ENCODE peak calls at places on chromosomes 5 and 9, in six cellular contexts. X is K562, N is AG04450, B is upper lobe of left lung, Z is psoas muscle, Y is uterus. O is an unnamed sample.
A peak's percentile ranks its signal among the peaks of the same experiment; 100 is the strongest.

GRCh38 chr9:5110867-5111681 is 74.4 kb downstream of the INSL6 start:
- DNase-seq in N (no peak), Z (peak; percentile 47), X (no peak), Y (no peak), B (peak; percentile 77), O (no peak)

GRCh38 chr5:74261906-74262305 is 378.6 kb downstream of the ENC1 start:
- DNase-seq in X (no peak), Y (no peak), B (no peak), Z (no peak), N (no peak), O (no peak)

GRCh38 chr5:73303139-73304079 is 130.4 kb downstream of the TMEM174 start:
- DNase-seq in B (peak; percentile 84), X (no peak), N (no peak), Y (no peak), Z (no peak), O (no peak)

GRCh38 chr5:56900858-56901578 is 8.4 kb upstream of the SETD9 start:
- DNase-seq in Y (no peak), Z (no peak), X (peak; percentile 65), N (no peak), B (no peak), O (no peak)

GRCh38 chr5:38666668-38667498 is 110.4 kb upstream of the LIFR start:
- DNase-seq in N (no peak), B (no peak), X (peak; percentile 57), Y (no peak), Z (peak; percentile 74), O (no peak)

GRCh38 chr9:20551835-20552234 is 70.5 kb downstream of the MLLT3 start:
- DNase-seq in Z (no peak), N (no peak), Y (no peak), B (no peak), X (no peak), O (no peak)

GRCh38 chr5:89425062-89425461 is 542.1 kb upstream of the MEF2C start:
- DNase-seq in N (no peak), B (no peak), Y (no peak), X (no peak), Z (no peak), O (no peak)

GRCh38 chr5:44640945-44641456 is 167.7 kb upstream of the MRPS30 start:
- DNase-seq in Y (no peak), B (peak; percentile 22), X (no peak), Z (no peak), N (no peak), O (no peak)

GRCh38 chr5:67149933-67150523 is 46.6 kb downstream of the CD180 start:
- DNase-seq in N (no peak), B (no peak), Y (no peak), X (peak; percentile 9), Z (no peak), O (no peak)

GRCh38 chr5:9059920-9060691 is 485.8 kb downstream of the SEMA5A start:
- DNase-seq in Z (no peak), B (no peak), X (no peak), N (peak; percentile 92), Y (no peak), O (peak; percentile 71)

GRCh38 chr5:88813805-88814584 is 69.0 kb downstream of the MEF2C start:
- DNase-seq in B (no peak), Z (no peak), X (peak; percentile 60), N (no peak), Y (no peak), O (no peak)

GRCh38 chr9:69131682-69132081 is 42.4 kb upstream of the TJP2 start:
- DNase-seq in N (peak; percentile 81), B (no peak), Z (peak; percentile 58), X (no peak), Y (peak; percentile 34), O (peak; percentile 79)

GRCh38 chr9:90167920-90168319 is 474.7 kb downstream of the DIRAS2 start:
- DNase-seq in Z (no peak), N (no peak), X (no peak), Y (no peak), B (no peak), O (no peak)

GRCh38 chr5:148820778-148821395 is 5.5 kb upstream of the ADRB2 start:
- DNase-seq in Y (no peak), N (no peak), Z (no peak), B (no peak), X (peak; percentile 33), O (no peak)

GRCh38 chr5:137310051-137310730 is 188.9 kb downstream of the SPOCK1 start:
- DNase-seq in N (peak; percentile 78), Y (no peak), B (no peak), Z (no peak), X (no peak), O (no peak)

GRCh38 chr5:56543431-56544385 is 271.6 kb upstream of the MAP3K1 start:
- DNase-seq in Y (no peak), B (no peak), Z (no peak), X (no peak), N (peak; percentile 30), O (no peak)

GRCh38 chr9:1100945-1101344 is 50.8 kb downstream of the DMRT2 start:
- DNase-seq in X (peak; percentile 0), B (no peak), Y (peak; percentile 25), Z (peak; percentile 63), N (no peak), O (no peak)

DNA sequence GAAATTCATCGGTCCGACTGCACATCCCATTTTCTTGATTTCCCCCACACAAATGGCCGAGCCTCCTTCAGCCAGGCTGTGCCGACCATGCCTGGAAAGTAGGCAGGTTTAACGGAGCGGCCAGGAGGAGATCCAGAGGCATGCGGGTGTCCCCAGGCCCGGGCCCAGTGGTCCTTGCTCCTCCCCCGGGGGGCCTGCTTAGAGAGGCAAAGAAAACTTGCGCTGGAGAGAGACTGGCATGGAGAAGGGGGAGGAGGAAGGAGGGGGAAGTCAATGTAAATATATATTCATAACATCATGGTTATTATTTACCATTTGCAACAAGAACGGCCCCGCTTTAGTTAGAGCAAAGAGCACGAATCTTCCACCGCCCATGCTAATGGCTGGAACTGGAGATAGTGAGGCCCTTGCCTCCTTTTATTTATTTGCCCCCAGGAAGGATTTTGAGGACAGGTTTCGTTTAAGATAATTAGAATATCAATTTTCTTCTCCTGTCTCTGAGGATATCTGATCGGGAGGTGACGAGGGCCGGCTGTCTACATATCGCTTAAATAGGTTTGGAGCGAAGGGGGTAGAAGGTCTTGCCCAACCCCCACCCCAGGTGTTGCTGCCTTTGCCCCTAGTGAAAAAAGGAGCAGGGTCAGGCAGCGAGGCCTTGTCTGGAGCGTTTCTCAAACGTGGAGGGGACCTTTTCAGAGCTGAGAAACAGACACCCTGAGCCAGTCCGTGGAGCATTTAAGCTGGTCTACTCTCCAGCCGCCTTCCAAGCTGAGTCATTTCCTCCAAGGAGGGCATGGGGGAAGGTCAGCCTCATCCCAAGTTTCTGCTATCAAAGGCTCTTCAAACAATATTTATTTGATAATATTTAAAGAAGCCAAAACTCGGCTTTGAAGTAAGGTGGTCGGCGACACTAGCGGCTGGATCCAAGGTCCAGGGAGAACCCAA is 2.5 kb downstream of the BARHL1 start:
- DNase-seq in Y (no peak), Z (peak; percentile 26), X (no peak), N (no peak), B (no peak), O (no peak)
- H3K27me3 ChIP-seq in Y (peaks cover 23% of the 10 kb centered on the region), Z (peaks cover 58% of the 10 kb centered on the region), X (peaks cover 18% of the 10 kb centered on the region), N (peaks cover 91% of the 10 kb centered on the region), B (peaks cover 94% of the 10 kb centered on the region), O (peaks cover 54% of the 10 kb centered on the region)

GRCh38 chr5:150134198-150134588 is 21.5 kb downstream of the PDGFRB start:
- DNase-seq in X (no peak), Y (no peak), N (no peak), B (no peak), Z (no peak), O (no peak)

GRCh38 chr5:150135557-150135956 is 20.1 kb downstream of the PDGFRB start:
- DNase-seq in Y (no peak), N (no peak), Z (no peak), B (peak; percentile 22), X (no peak), O (no peak)

GRCh38 chr5:150131978-150132694 is 23.5 kb downstream of the PDGFRB start:
- DNase-seq in Y (peak; percentile 68), X (no peak), Z (no peak), N (no peak), B (no peak), O (no peak)

GRCh38 chr5:150132740-150133139 is 22.9 kb downstream of the PDGFRB start:
- DNase-seq in B (peak; percentile 75), Z (no peak), X (no peak), Y (no peak), N (no peak), O (no peak)

DNA sequence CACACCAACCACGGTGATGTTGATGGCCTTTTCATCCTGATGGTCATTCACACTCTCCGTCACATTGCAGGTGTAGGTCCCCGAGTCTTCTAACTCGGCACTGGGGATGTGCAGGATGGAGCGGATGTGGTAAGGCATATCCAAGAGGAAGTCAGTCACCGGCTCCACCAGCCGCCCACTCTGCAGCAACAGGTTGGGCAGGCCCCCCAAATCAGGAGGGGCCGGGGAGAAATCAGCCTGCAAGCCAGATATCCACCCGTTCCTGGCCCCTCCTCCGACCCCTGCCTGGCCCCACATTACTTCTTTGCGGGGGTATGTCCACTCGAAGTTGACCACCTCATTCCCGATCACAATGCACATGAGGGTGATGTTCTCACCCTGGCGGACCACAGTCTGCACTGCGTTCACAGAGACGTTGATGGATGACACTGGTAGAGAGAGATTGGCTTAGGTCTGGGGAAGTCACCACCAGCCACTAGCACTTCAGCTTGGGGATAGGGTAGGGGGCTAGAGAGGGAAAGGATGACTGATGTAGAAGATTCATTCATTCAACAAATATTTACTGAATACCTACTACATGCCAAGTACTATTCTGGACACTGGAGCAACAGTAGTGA is 22.0 kb downstream of the PDGFRB start:
- DNase-seq in Z (no peak), N (no peak), B (peak; percentile 8), X (no peak), Y (no peak), O (no peak)
- H3K27ac ChIP-seq in Z (no peak overlapping the region), N (no peak overlapping the region), B (no peak overlapping the region), X (no peak overlapping the region), Y (peak overlapping the region; percentile 99), O (peak overlapping the region; percentile 99)

GRCh38 chr5:1763960-1764605 is 35.6 kb downstream of the MRPL36 start:
- DNase-seq in Y (peak; percentile 10), B (no peak), N (no peak), Z (no peak), X (no peak), O (peak; percentile 28)

GRCh38 chr5:1762121-1762877 is 37.3 kb downstream of the MRPL36 start:
- DNase-seq in N (no peak), Z (no peak), Y (peak; percentile 4), B (no peak), X (no peak), O (no peak)

GRCh38 chr5:1764606-1764960 is 35.1 kb downstream of the MRPL36 start:
- DNase-seq in Y (peak; percentile 3), B (no peak), N (no peak), X (no peak), Z (no peak), O (no peak)

GRCh38 chr5:1762878-1763547 is 36.6 kb downstream of the MRPL36 start:
- DNase-seq in Y (peak; percentile 1), N (no peak), Z (no peak), B (no peak), X (no peak), O (no peak)

GRCh38 chr5:1763548-1763911 is 36.1 kb downstream of the MRPL36 start:
- DNase-seq in Y (peak; percentile 41), X (peak; percentile 67), B (no peak), N (peak; percentile 37), Z (no peak), O (peak; percentile 22)
- TF ChIP-seq CTCF in Y (peak; percentile 37), X (peak; percentile 88), B (peak; percentile 48), N (peak; percentile 95), Z (peak; percentile 57), O (no peak)

DNA sequence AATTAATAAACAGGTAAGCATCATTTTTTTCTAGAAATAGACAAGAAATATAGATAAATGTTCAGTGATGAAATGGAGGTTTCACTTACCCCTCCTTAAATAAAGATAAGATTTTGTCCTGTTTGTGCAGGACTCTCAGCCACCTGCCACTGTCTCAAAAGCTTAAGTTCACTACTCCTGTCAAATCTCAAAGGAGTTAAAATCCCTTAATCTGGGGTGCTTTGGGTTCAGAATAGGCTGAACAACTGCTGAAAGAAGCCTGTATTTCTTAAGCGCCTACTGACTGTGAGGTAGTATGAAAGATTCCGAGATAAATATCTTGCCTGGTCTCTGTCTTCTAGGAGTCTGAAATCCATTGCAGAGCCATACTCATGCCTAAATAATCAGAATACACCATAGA is 3.7 kb upstream of the BRINP1 start:
- DNase-seq in B (no peak), Z (no peak), Y (no peak), N (no peak), X (no peak), O (no peak)
- H3K27me3 ChIP-seq in B (peaks cover 19% of the 10 kb centered on the region), Z (peaks cover 13% of the 10 kb centered on the region), Y (no peaks in the 10 kb centered on the region), N (no peaks in the 10 kb centered on the region), X (no peaks in the 10 kb centered on the region), O (no peaks in the 10 kb centered on the region)